ENCODE peak calls at places on chromosome X, in eight cellular contexts. J is fibroblast of pulmonary artery, D is kidney epithelial cell, V is esophagus muscularis mucosa, A is fibroblast of lung, K is IMR-90, P is GM12878, Y is upper lobe of right lung. M is an unnamed sample.

GRCh38 chrX:20205927-20206708 is 60.6 kb downstream of the RPS6KA3 start:
- DNase-seq in J (peak), D (no peak), V (no peak), A (no peak), K (no peak), P (no peak), Y (no peak), M (no peak)

GRCh38 chrX:49291615-49292337 is 11.7 kb upstream of the GAGE10 start:
- DNase-seq in J (peak), D (peak), V (no peak), A (peak), K (peak), P (no peak), Y (peak), M (peak)

GRCh38 chrX:57918750-57919436 is 8.6 kb upstream of the ZXDA start:
- DNase-seq in J (peak), D (no peak), V (no peak), A (no peak), K (peak), P (no peak), Y (no peak), M (peak)

GRCh38 chrX:9788908-9789307 is 2.7 kb downstream of the SHROOM2 start:
- DNase-seq in J (peak), D (peak), V (no peak), A (no peak), K (peak), P (no peak), Y (no peak), M (no peak)

GRCh38 chrX:47637546-47638195 is 7.9 kb upstream of the CFP start:
- DNase-seq in J (no peak), D (no peak), V (no peak), A (peak), K (no peak), P (no peak), Y (peak), M (no peak)

GRCh38 chrX:46838482-46838857 is 1.6 kb downstream of the RP2 start:
- DNase-seq in J (no peak), D (no peak), V (no peak), A (no peak), K (peak), P (no peak), Y (no peak), M (no peak)

GRCh38 chrX:136168929-136169735 is 21.8 kb downstream of the FHL1 start:
- DNase-seq in J (peak), D (peak), V (no peak), A (peak), K (peak), P (no peak), Y (no peak), M (peak)

GRCh38 chrX:117713411-117713810 is 403.2 kb downstream of the KLHL13 start:
- DNase-seq in J (no peak), D (peak), V (no peak), A (no peak), K (no peak), P (no peak), Y (no peak), M (no peak)

GRCh38 chrX:3268804-3269203 is 77.6 kb downstream of the MXRA5 start:
- DNase-seq in J (no peak), D (no peak), V (no peak), A (peak), K (peak), P (no peak), Y (no peak), M (peak)

GRCh38 chrX:44693255-44693654 is 150.6 kb upstream of the DUSP21 start:
- DNase-seq in J (no peak), D (no peak), V (no peak), A (no peak), K (no peak), P (no peak), Y (no peak), M (no peak)

GRCh38 chrX:110341189-110342035 is 17.2 kb upstream of the RTL9 start:
- DNase-seq in J (peak), D (peak), V (no peak), A (peak), K (peak), P (no peak), Y (no peak), M (peak)

GRCh38 chrX:21926527-21927278 is 13.8 kb upstream of the SMS start:
- DNase-seq in J (peak), D (peak), V (no peak), A (peak), K (peak), P (no peak), Y (no peak), M (peak)

GRCh38 chrX:54067741-54068140 is 23.5 kb upstream of the PHF8 start:
- DNase-seq in J (no peak), D (no peak), V (no peak), A (no peak), K (no peak), P (no peak), Y (no peak), M (no peak)

GRCh38 chrX:7574325-7574724 is 268.6 kb upstream of the VCX start:
- DNase-seq in J (peak), D (no peak), V (no peak), A (no peak), K (no peak), P (no peak), Y (no peak), M (no peak)

GRCh38 chrX:16733013-16733412 is 13.6 kb downstream of the SYAP1 start:
- DNase-seq in J (no peak), D (no peak), V (no peak), A (no peak), K (no peak), P (no peak), Y (no peak), M (no peak)

GRCh38 chrX:311156-312129 is 7.2 kb downstream of the GTPBP6 start:
- DNase-seq in J (no peak), D (no peak), V (no peak), A (no peak), K (no peak), P (no peak), Y (peak), M (no peak)

GRCh38 chrX:11363069-11363594 is 69.9 kb downstream of the AMELX start:
- DNase-seq in J (no peak), D (no peak), V (no peak), A (no peak), K (no peak), P (peak), Y (no peak), M (no peak)

GRCh38 chrX:153153516-153153915 is 25.6 kb upstream of the MAGEA1 start:
- DNase-seq in J (no peak), D (no peak), V (no peak), A (no peak), K (no peak), P (no peak), Y (no peak), M (no peak)

GRCh38 chrX:14043209-14043608 is 13.5 kb upstream of the GEMIN8 start:
- DNase-seq in J (no peak), D (no peak), V (no peak), A (no peak), K (no peak), P (no peak), Y (no peak), M (no peak)

GRCh38 chrX:14038375-14039077 is 8.8 kb upstream of the GEMIN8 start:
- DNase-seq in J (no peak), D (no peak), V (no peak), A (no peak), K (no peak), P (no peak), Y (no peak), M (no peak)

GRCh38 chrX:14039344-14039743 is 9.7 kb upstream of the GEMIN8 start:
- DNase-seq in J (peak), D (no peak), V (no peak), A (peak), K (peak), P (no peak), Y (no peak), M (peak)
- TF ChIP-seq CTCF in J (peak), D (peak), V (peak), A (peak), K (peak), P (peak), Y (peak), M (peak)

GRCh38 chrX:14872355-14872754 is 514 bp downstream of the FANCB start:
- DNase-seq in J (no peak), D (no peak), V (no peak), A (no peak), K (no peak), P (no peak), Y (no peak), M (no peak)
- H3K4me3 ChIP-seq in J (peak), D (peak), V (peak), A (peak), K (peak), P (peak), Y (peak), M (peak)

GRCh38 chrX:115547448-115547847 is 13.5 kb upstream of the PLS3 start:
- DNase-seq in J (no peak), D (no peak), V (no peak), A (no peak), K (no peak), P (no peak), Y (no peak), M (no peak)
- TF ChIP-seq CTCF in J (no peak), D (peak), V (no peak), A (peak), K (no peak), P (no peak), Y (no peak), M (peak)

GRCh38 chrX:148385471-148385870 is 114.9 kb upstream of the AFF2 start:
- DNase-seq in J (no peak), D (no peak), V (no peak), A (no peak), K (no peak), P (no peak), Y (no peak), M (no peak)

GRCh38 chrX:148380614-148381561 is 119.5 kb upstream of the AFF2 start:
- DNase-seq in J (no peak), D (peak), V (no peak), A (peak), K (no peak), P (peak), Y (no peak), M (peak)

GRCh38 chrX:148380107-148380506 is 120.3 kb upstream of the AFF2 start:
- DNase-seq in J (no peak), D (no peak), V (no peak), A (no peak), K (no peak), P (no peak), Y (no peak), M (no peak)

GRCh38 chrX:148382983-148383382 is 117.4 kb upstream of the AFF2 start:
- DNase-seq in J (no peak), D (no peak), V (no peak), A (no peak), K (no peak), P (no peak), Y (no peak), M (no peak)

GRCh38 chrX:148381603-148382002 is 118.8 kb upstream of the AFF2 start:
- DNase-seq in J (no peak), D (no peak), V (no peak), A (no peak), K (no peak), P (peak), Y (no peak), M (no peak)
- H3K4me3 ChIP-seq in J (no peak), D (no peak), V (no peak), A (no peak), K (no peak), P (peak), Y (no peak), M (no peak)

M was measured in AG10803.